ENCODE peak calls at places on chromosomes 2 and 18, in four cellular contexts. B is SW 1271, T is AG09309, G is thoracic aorta. O is an unnamed sample.

GRCh38 chr18:22370414-22370813 is 47.3 kb downstream of the CTAGE1 start:
- DNase-seq in B (no peak), G (no peak), T (no peak), O (no peak)

GRCh38 chr18:12287684-12288405 is 20.2 kb upstream of the TUBB6 start:
- DNase-seq in G (peak), T (peak), B (no peak), O (peak)

GRCh38 chr2:88828397-88829137 is 137.1 kb downstream of the RPIA start:
- DNase-seq in T (no peak), G (no peak), B (no peak), O (no peak)

GRCh38 chr2:129895061-129895460 is 84.4 kb upstream of the RAB6C start:
- DNase-seq in G (no peak), T (no peak), B (no peak), O (no peak)

GRCh38 chr2:183678908-183679307 is 554.7 kb downstream of the NUP35 start:
- DNase-seq in T (no peak), G (no peak), B (no peak), O (no peak)

GRCh38 chr2:108776475-108776874 is 10.1 kb upstream of the CCDC138 start:
- DNase-seq in B (no peak), T (no peak), G (no peak), O (no peak)

GRCh38 chr2:236570081-236570979 is 705 bp downstream of the ACKR3 start:
- DNase-seq in T (no peak), B (no peak), G (no peak), O (no peak)

GRCh38 chr2:202377308-202377736 is 1.2 kb downstream of the BMPR2 start:
- DNase-seq in T (no peak), B (no peak), G (no peak), O (peak)

GRCh38 chr18:80233899-80234298 is 13.4 kb downstream of the PARD6G start:
- DNase-seq in G (no peak), T (no peak), B (no peak), O (no peak)

GRCh38 chr2:69241039-69241586 is 145.9 kb downstream of the GFPT1 start:
- DNase-seq in B (no peak), T (no peak), G (no peak), O (peak)

GRCh38 chr2:97983698-97984097 is 12.1 kb downstream of the TMEM131 start:
- DNase-seq in G (no peak), B (no peak), T (no peak), O (peak)

GRCh38 chr2:189347540-189347939 is 93.7 kb upstream of the WDR75 start:
- DNase-seq in G (no peak), B (no peak), T (peak), O (peak)

GRCh38 chr2:8583400-8584173 is 98.3 kb upstream of the ID2 start:
- DNase-seq in G (peak), B (no peak), T (no peak), O (peak)

GRCh38 chr2:157751462-157752058 is 122.9 kb upstream of the ACVR1C start:
- DNase-seq in T (no peak), G (no peak), B (no peak), O (no peak)

GRCh38 chr2:237594514-237594871 is 4.0 kb upstream of the RAB17 start:
- DNase-seq in G (no peak), T (no peak), B (no peak), O (peak)

GRCh38 chr2:36663851-36664715 is 32.4 kb upstream of the VIT start:
- DNase-seq in T (peak), B (peak), G (no peak), O (peak)

GRCh38 chr18:45802814-45803492 is 22.5 kb upstream of the SIGLEC15 start:
- DNase-seq in B (peak), T (peak), G (peak), O (peak)

GRCh38 chr2:152093464-152093863 is 5.4 kb downstream of the CACNB4 start:
- DNase-seq in B (no peak), T (no peak), G (no peak), O (peak)

GRCh38 chr18:69659142-69659651 is 258.5 kb downstream of the DOK6 start:
- DNase-seq in B (no peak), G (no peak), T (no peak), O (peak)

GRCh38 chr2:222722327-222722946 is 51.0 kb downstream of the MOGAT1 start:
- DNase-seq in G (no peak), T (peak), B (no peak), O (no peak)

GRCh38 chr2:149399934-149400615 is 69.7 kb downstream of the LYPD6 start:
- DNase-seq in T (no peak), G (no peak), B (no peak), O (no peak)

GRCh38 chr2:168608796-168609195 is 152.7 kb downstream of the CERS6 start:
- DNase-seq in T (no peak), B (no peak), G (no peak), O (no peak)

GRCh38 chr2:59383473-59383872 is 1142.3 kb upstream of the FANCL start:
- DNase-seq in G (no peak), B (no peak), T (no peak), O (no peak)

GRCh38 chr2:10405441-10405840 is 42.7 kb downstream of the ODC1 start:
- DNase-seq in T (peak), B (peak), G (peak), O (no peak)

GRCh38 chr2:75031171-75031570 is 72.7 kb downstream of the POLE4 start:
- DNase-seq in G (no peak), T (no peak), B (no peak), O (no peak)

GRCh38 chr2:154698789-154699559 is 479 bp downstream of the KCNJ3 start:
- DNase-seq in T (no peak), G (no peak), B (no peak), O (no peak)

GRCh38 chr2:208280933-208281332 is 14.9 kb downstream of the PIKFYVE start:
- DNase-seq in T (no peak), B (no peak), G (no peak), O (no peak)

GRCh38 chr2:94958245-94958644 is 67.3 kb upstream of the MAL start:
- DNase-seq in B (no peak), T (no peak), G (no peak), O (no peak)

GRCh38 chr2:127594116-127594591 is 51.8 kb upstream of the GPR17 start:
- DNase-seq in B (no peak), G (no peak), T (no peak), O (no peak)